ENCODE peak calls at places on chromosomes 4 and X, in seven cellular contexts. U is GM23248, I is mesendoderm, Q is fibroblast of lung, O is WERI-Rb-1, B is fibroblast of the aortic adventitia, X is pancreas. H is an unnamed sample.

GRCh38 chr4:76078033-76078613 is 3.6 kb downstream of the ART3 start:
- DNase-seq in U (no peak), I (no peak), Q (no peak), O (no peak), B (no peak), X (no peak), H (no peak)

GRCh38 chr4:168095776-168096443 is 3.6 kb downstream of the ANXA10 start:
- DNase-seq in U (peak), I (no peak), Q (no peak), O (no peak), B (peak), X (no peak), H (no peak)

GRCh38 chrX:22186165-22186564 is 86.5 kb upstream of the CBLL2 start:
- DNase-seq in U (no peak), I (no peak), Q (no peak), O (no peak), B (no peak), X (no peak), H (no peak)

GRCh38 chr4:61379406-61379805 is 179.3 kb downstream of the ADGRL3 start:
- DNase-seq in U (no peak), I (no peak), Q (no peak), O (no peak), B (no peak), X (no peak), H (no peak)

GRCh38 chr4:88927420-88927819 is 129.6 kb downstream of the FAM13A start:
- DNase-seq in U (no peak), I (no peak), Q (no peak), O (no peak), B (no peak), X (no peak), H (no peak)

GRCh38 chr4:152304220-152304619 is 231.7 kb downstream of the FBXW7 start:
- DNase-seq in U (peak), I (peak), Q (no peak), O (no peak), B (peak), X (no peak), H (no peak)

GRCh38 chr4:7139167-7139979 is 53.0 kb upstream of the SORCS2 start:
- DNase-seq in U (no peak), I (no peak), Q (no peak), O (no peak), B (no peak), X (no peak), H (no peak)

GRCh38 chr4:115113382-115114106 is at the start of gene NDST4:
- DNase-seq in U (peak), I (no peak), Q (peak), O (peak), B (no peak), X (no peak), H (no peak)

GRCh38 chrX:17032351-17032750 is 85.9 kb downstream of the REPS2 start:
- DNase-seq in U (peak), I (no peak), Q (peak), O (peak), B (peak), X (peak), H (no peak)

GRCh38 chr4:76767983-76768382 is 130.0 kb downstream of the SOWAHB start:
- DNase-seq in U (peak), I (peak), Q (no peak), O (no peak), B (peak), X (no peak), H (no peak)

GRCh38 chr4:39565925-39566630 is 38.8 kb upstream of the UGDH start:
- DNase-seq in U (peak), I (peak), Q (peak), O (no peak), B (peak), X (no peak), H (peak)

GRCh38 chr4:82500830-82501229 is 61.0 kb downstream of the TMEM150C start:
- DNase-seq in U (no peak), I (no peak), Q (no peak), O (no peak), B (no peak), X (no peak), H (no peak)

GRCh38 chrX:150873616-150874015 is 24.9 kb downstream of the CD99L2 start:
- DNase-seq in U (peak), I (peak), Q (peak), O (no peak), B (peak), X (no peak), H (no peak)

GRCh38 chrX:136030357-136031225 is 45.4 kb downstream of the SLC9A6 start:
- DNase-seq in U (peak), I (no peak), Q (peak), O (no peak), B (peak), X (no peak), H (no peak)

GRCh38 chrX:17689971-17690409 is 47.3 kb upstream of the SCML1 start:
- DNase-seq in U (peak), I (peak), Q (peak), O (peak), B (peak), X (peak), H (peak)

GRCh38 chr4:75849459-75849858 is 52.8 kb downstream of the PPEF2 start:
- DNase-seq in U (peak), I (peak), Q (no peak), O (peak), B (no peak), X (no peak), H (no peak)

GRCh38 chrX:131739823-131740222 is 195.9 kb downstream of the OR13H1 start:
- DNase-seq in U (no peak), I (no peak), Q (no peak), O (no peak), B (no peak), X (no peak), H (no peak)

GRCh38 chrX:14032383-14032782 is 2.7 kb upstream of the GEMIN8 start:
- DNase-seq in U (peak), I (peak), Q (peak), O (peak), B (peak), X (peak), H (no peak)

GRCh38 chr4:117085185-117085701 is at the start of gene TRAM1L1:
- DNase-seq in U (peak), I (peak), Q (peak), O (peak), B (peak), X (peak), H (peak)

GRCh38 chr4:168677063-168677462 is 180.2 kb downstream of the PALLD start:
- DNase-seq in U (no peak), I (no peak), Q (no peak), O (no peak), B (no peak), X (no peak), H (no peak)

GRCh38 chr4:87853108-87853507 is 20.3 kb downstream of the MEPE start:
- DNase-seq in U (peak), I (peak), Q (peak), O (no peak), B (peak), X (no peak), H (no peak)

GRCh38 chr4:124290678-124291077 is 421.9 kb downstream of the ANKRD50 start:
- DNase-seq in U (no peak), I (no peak), Q (no peak), O (no peak), B (no peak), X (no peak), H (no peak)

GRCh38 chr4:33297091-33297490 is 2576.9 kb downstream of the PCDH7 start:
- DNase-seq in U (no peak), I (peak), Q (no peak), O (no peak), B (no peak), X (no peak), H (no peak)

GRCh38 chrX:151393514-151393913 is 3.5 kb upstream of the VMA21 start:
- DNase-seq in U (no peak), I (peak), Q (no peak), O (no peak), B (no peak), X (no peak), H (no peak)

GRCh38 chr4:31391976-31392375 is 671.8 kb downstream of the PCDH7 start:
- DNase-seq in U (no peak), I (no peak), Q (no peak), O (no peak), B (peak), X (no peak), H (no peak)

GRCh38 chr4:113328514-113328913 is 279.1 kb downstream of the ANK2 start:
- DNase-seq in U (peak), I (peak), Q (no peak), O (peak), B (no peak), X (no peak), H (no peak)

GRCh38 chrX:76427560-76428242 is at the start of gene MAGEE1:
- DNase-seq in U (peak), I (peak), Q (peak), O (peak), B (peak), X (peak), H (peak)

GRCh38 chr4:137390707-137391106 is 141.6 kb downstream of the PCDH18 start:
- DNase-seq in U (peak), I (no peak), Q (peak), O (no peak), B (peak), X (no peak), H (no peak)

DNA sequence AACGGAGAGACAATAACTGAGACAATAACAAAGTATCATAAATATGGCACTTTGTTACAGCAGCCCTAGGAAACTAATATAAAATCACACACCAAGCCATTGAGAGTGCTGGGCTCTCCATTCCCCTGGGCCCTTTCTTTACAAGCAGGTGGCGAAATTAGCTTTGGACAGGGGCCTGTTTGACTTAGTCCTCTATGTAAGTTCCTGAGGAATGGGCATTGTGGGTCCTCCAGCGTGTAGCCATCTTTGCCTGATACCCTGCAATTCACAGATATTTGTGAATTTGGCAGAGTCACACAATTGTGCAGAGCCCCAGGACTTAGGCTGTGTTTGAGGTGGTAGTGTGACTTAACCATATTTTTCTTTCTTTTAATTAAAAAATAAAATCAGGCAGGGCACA is 67.6 kb downstream of the BCOR start:
- DNase-seq in U (no peak), I (no peak), Q (no peak), O (no peak), B (no peak), X (no peak), H (no peak)
- H3K4me3 ChIP-seq in U (no peak), I (no peak), Q (no peak), O (no peak), B (no peak), X (no peak), H (no peak)

DNA sequence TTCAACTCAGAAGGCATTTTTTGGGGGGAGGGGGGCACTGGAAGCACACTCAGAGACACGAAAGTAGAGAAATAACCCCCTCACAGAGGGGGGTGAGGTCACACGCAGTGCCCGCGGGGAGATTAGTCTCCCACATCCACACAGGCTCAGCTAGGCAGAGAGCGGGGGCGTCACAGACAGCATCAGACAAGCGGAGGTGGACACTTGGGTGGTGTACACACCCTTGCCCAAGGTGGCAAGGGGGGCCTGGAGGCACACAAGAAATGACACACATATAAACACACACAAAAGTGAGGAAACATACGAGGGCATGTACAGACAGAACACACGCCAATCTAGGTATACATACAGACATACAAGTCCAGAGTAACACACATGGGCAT is 637 bp upstream of the SYN1 start:
- DNase-seq in U (no peak), I (no peak), Q (no peak), O (no peak), B (no peak), X (no peak), H (no peak)
- H3K4me3 ChIP-seq in U (no peak), I (no peak), Q (no peak), O (no peak), B (no peak), X (no peak), H (no peak)

GRCh38 chrX:103017542-103017941 is 46.4 kb downstream of the BEX1 start:
- DNase-seq in U (peak), I (no peak), Q (no peak), O (no peak), B (no peak), X (no peak), H (no peak)

DNA sequence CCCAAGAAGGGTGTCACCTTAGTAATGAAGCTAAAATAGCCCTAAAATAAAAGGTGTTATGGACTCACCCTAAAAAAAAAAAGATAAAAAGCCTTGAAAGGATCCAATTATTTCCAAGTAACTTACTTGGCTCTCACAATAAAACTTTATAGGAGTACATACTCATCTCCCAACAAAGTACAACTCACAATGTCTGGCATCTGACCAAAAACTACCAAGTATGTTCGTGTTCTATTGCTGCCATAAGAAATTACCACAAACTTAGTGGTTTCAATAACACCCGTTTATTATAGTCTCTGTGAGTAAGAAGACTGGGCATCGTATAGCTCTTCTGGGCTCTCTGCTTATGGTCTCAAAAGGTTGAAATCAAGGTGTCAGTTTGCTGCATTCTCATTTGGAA is 51.0 kb downstream of the BEX1 start:
- DNase-seq in U (peak), I (no peak), Q (no peak), O (no peak), B (no peak), X (no peak), H (no peak)
- H3K4me3 ChIP-seq in U (no peak), I (no peak), Q (no peak), O (no peak), B (no peak), X (no peak), H (no peak)

DNA sequence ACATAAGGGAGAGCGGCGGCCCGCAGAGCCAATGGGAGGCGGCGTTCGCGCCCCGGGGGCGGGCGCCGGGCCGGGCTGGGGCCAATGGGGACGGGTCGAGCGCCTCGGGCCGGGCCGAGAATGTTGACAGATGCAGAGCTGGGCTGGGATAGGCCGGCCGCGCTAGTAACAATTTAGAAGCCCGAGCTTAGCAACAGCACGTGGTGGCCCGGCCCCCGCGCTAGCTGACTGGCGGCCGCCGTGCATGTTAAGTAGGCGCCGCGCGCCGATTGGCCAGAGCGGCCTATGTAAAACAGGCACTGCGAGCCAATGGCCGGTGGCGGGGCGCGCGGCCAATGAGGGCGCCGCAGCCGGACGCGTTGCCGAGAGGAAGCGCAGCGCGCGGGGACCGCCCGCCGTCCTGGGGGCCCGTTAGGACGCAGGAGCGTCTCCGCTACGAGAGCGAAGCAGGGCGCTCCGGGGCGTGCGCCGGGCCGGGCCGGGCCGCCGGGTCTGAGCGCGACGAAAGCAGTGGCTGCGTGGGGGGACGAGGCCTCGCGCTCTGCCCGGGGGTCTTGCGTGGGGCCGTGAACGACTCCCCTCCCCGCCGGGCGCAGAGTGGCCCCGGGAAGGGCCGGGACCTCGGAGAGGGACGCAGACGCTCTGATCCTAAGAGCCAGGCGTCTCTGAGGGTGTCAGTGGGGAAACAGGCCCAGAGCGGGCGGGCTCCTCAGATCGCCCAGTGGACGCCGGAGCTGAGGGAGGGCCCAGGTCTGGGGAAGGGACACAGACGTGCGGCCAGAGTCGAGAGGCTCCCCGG is 435 bp upstream of the MXD4 start:
- DNase-seq in U (peak), I (peak), Q (peak), O (peak), B (peak), X (peak), H (peak)
- H3K4me3 ChIP-seq in U (peak), I (peak), Q (peak), O (peak), B (peak), X (peak), H (peak)

DNA sequence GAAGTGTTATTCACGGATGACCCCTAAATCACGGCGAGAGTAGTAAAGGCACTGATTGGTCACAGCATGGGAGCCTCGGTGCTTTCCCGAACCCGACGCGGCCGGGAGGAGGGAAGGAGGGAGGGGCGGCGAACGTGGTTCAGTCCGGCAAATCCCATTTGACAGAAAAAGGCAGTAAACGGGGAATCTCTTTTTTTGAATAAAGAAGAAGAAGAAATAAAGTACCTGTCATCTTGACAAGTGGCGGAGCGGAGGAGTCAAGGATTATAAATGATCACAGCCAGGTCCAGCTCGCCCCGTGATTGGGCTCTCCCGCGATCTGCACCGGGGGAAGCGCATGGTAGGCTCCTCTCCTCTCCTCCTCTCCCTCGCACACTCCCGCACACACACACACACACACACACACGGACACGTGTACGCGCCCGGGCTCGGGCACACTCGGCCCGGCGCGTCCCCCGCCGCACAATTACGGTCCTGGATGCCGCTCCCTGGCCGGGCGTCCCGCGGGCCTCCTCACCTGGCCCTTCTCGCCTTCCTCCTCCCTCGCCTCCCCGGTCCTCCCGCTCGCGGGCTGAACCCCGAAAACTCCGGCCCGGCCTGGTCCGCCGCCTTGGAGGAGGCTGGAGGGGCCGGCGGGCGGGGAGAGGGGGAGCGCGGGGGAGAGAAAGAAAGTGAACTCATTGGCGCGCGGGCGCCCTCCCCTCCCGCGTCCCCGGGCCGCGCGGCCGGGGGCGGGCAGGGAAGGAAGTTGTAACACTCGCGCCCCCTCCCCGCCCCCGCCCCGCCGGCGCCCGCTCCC is 99.2 kb upstream of the TENM3 start:
- DNase-seq in U (peak), I (peak), Q (peak), O (peak), B (peak), X (no peak), H (peak)
- H3K4me3 ChIP-seq in U (peak), I (peak), Q (peak), O (peak), B (peak), X (peak), H (peak)

H was measured in HFF-Myc.